ENCODE peak calls at places on chromosomes 6 and 20, in nine cellular contexts. Z is left lung, B is cardiac fibroblast, E is fibroblast of the aortic adventitia, G is fibroblast of mammary gland, W is HFFc6, Q is heart right ventricle, U is MCF 10A, K is mesothelial cell of epicardium. T is an unnamed sample.

GRCh38 chr6:122452509-122452908 is 19.1 kb downstream of the SERINC1 start:
- DNase-seq in Z (no peak), B (no peak), E (no peak), G (no peak), W (no peak), Q (no peak), U (no peak), K (no peak), T (no peak)

GRCh38 chr6:125668071-125668470 is 81.4 kb upstream of the HEY2 start:
- DNase-seq in Z (no peak), B (no peak), E (no peak), G (no peak), W (no peak), Q (no peak), U (no peak), K (no peak), T (no peak)

GRCh38 chr20:63103402-63104311 is 96.9 kb upstream of the BHLHE23 start:
- DNase-seq in Z (peak), B (peak), E (peak), G (peak), W (no peak), Q (peak), U (no peak), K (no peak), T (no peak)

GRCh38 chr6:139853302-139853992 is 479.0 kb upstream of the CITED2 start:
- DNase-seq in Z (no peak), B (peak), E (peak), G (no peak), W (peak), Q (no peak), U (no peak), K (no peak), T (no peak)

GRCh38 chr6:30759575-30760239 is 15.4 kb upstream of the IER3 start:
- DNase-seq in Z (no peak), B (peak), E (peak), G (peak), W (peak), Q (no peak), U (no peak), K (peak), T (no peak)

GRCh38 chr6:29071831-29072723 is 15.0 kb downstream of the OR2B3 start:
- DNase-seq in Z (peak), B (peak), E (peak), G (peak), W (peak), Q (no peak), U (peak), K (no peak), T (no peak)

GRCh38 chr6:137286926-137287325 is 67.7 kb upstream of the IFNGR1 start:
- DNase-seq in Z (no peak), B (peak), E (no peak), G (peak), W (no peak), Q (no peak), U (no peak), K (no peak), T (no peak)

GRCh38 chr6:89260832-89261231 is 43.7 kb upstream of the GABRR1 start:
- DNase-seq in Z (no peak), B (no peak), E (no peak), G (no peak), W (no peak), Q (no peak), U (peak), K (peak), T (peak)

GRCh38 chr6:150767585-150768164 is 97.8 kb upstream of the MTHFD1L start:
- DNase-seq in Z (no peak), B (no peak), E (peak), G (no peak), W (no peak), Q (no peak), U (no peak), K (no peak), T (no peak)

DNA sequence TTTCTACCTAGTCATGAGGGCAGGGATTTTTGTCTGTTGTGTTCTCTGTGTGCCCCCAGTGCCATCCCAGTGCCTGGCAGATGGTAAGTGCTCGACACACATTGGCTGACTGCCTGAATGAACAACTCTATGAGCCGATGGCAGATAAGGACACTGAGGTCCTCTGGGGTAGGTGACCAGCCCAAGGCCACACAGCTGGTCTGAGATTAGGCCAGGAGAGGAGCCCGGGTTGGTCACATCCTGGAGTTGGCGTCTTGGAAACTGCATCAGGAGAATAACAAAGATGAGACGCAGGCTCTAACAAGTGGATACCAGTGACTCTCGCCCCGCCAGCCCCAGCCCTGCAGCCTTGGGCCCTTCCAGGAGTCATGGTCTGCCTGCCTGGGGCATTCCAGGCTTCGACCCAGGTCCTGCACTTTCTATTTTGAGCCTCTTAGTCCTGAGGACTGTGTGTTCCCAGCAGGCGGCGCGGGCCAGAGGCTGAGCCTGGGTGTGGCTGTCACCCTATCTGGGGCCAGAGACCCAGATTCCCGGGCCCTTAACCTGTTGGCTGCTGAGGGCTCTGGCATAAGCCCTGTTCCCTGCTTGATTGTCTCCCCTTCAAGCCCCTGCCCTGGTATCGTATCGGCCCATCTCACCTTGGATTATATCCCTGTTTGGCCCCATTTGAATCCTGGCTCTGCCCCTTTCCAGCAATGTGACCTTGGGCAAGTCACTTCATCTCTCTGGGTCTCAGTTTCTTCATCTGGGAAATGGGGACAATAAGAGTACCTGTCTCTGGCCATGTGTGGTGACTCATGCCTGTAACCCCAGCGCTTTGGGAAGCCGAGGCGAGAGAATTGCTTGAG is 88.3 kb downstream of the CEBPB start:
- DNase-seq in Z (peak), B (peak), E (peak), G (peak), W (no peak), Q (peak), U (peak), K (no peak), T (no peak)
- TF ChIP-seq CTCF in Z (peak), B (peak), E (peak), G (peak), W (peak), Q (peak), U (peak), K (no peak), T (no peak)

GRCh38 chr20:6178537-6178936 is 55.7 kb upstream of the FERMT1 start:
- DNase-seq in Z (no peak), B (peak), E (peak), G (peak), W (peak), Q (no peak), U (peak), K (no peak), T (no peak)
- TF ChIP-seq CTCF in Z (peak), B (peak), E (peak), G (peak), W (peak), Q (peak), U (peak), K (peak), T (peak)

GRCh38 chr20:25243416-25243979 is 4.4 kb upstream of the PYGB start:
- DNase-seq in Z (no peak), B (no peak), E (no peak), G (no peak), W (no peak), Q (no peak), U (no peak), K (no peak), T (no peak)
- TF ChIP-seq CTCF in Z (no peak), B (no peak), E (no peak), G (no peak), W (no peak), Q (no peak), U (no peak), K (no peak), T (no peak)

GRCh38 chr6:163195721-163196691 is 218.5 kb upstream of the QKI start:
- DNase-seq in Z (no peak), B (no peak), E (no peak), G (no peak), W (no peak), Q (no peak), U (no peak), K (no peak), T (no peak)
- TF ChIP-seq CTCF in Z (no peak), B (no peak), E (no peak), G (no peak), W (no peak), Q (no peak), U (no peak), K (no peak), T (no peak)